ENCODE peak calls at places on chromosomes 2 and 18, in seven cellular contexts. One of them, this sample, is unnamed. For H3K27me3, the result is how much of the 10 kb centered on the place peaks cover.

GRCh38 chr18:23992941-23993280 is 21.6 kb upstream of the TTC39C start:
- DNase-seq in endodermal cell: no peak
- DNase-seq in tibial nerve: no peak
- DNase-seq in upper lobe of right lung: no peak
- DNase-seq in tibial artery: no peak
- DNase-seq in IMR-90: no peak
- DNase-seq in Panc1: no peak
- DNase-seq in this sample: no peak

GRCh38 chr18:6605115-6605869 is 124.2 kb upstream of the ARHGAP28 start:
- DNase-seq in endodermal cell: no peak
- DNase-seq in tibial nerve: no peak
- DNase-seq in upper lobe of right lung: no peak
- DNase-seq in tibial artery: no peak
- DNase-seq in IMR-90: peak
- DNase-seq in Panc1: no peak
- DNase-seq in this sample: no peak

GRCh38 chr18:54388203-54389142 is 30.8 kb downstream of the C18orf54 start:
- DNase-seq in endodermal cell: peak
- DNase-seq in tibial nerve: no peak
- DNase-seq in upper lobe of right lung: no peak
- DNase-seq in tibial artery: no peak
- DNase-seq in IMR-90: peak
- DNase-seq in Panc1: peak
- DNase-seq in this sample: no peak

GRCh38 chr2:164621761-164622105 is 451 bp upstream of the GRB14 start:
- DNase-seq in endodermal cell: peak
- DNase-seq in tibial nerve: no peak
- DNase-seq in upper lobe of right lung: no peak
- DNase-seq in tibial artery: no peak
- DNase-seq in IMR-90: no peak
- DNase-seq in Panc1: no peak
- DNase-seq in this sample: peak

GRCh38 chr18:78730564-78731422 is 248.8 kb upstream of the SALL3 start:
- DNase-seq in endodermal cell: peak
- DNase-seq in tibial nerve: no peak
- DNase-seq in upper lobe of right lung: no peak
- DNase-seq in tibial artery: peak
- DNase-seq in IMR-90: no peak
- DNase-seq in Panc1: no peak
- DNase-seq in this sample: no peak

GRCh38 chr18:62248313-62248712 is 61.3 kb downstream of the RELCH start:
- DNase-seq in endodermal cell: no peak
- DNase-seq in tibial nerve: no peak
- DNase-seq in upper lobe of right lung: no peak
- DNase-seq in tibial artery: no peak
- DNase-seq in IMR-90: no peak
- DNase-seq in Panc1: no peak
- DNase-seq in this sample: no peak

GRCh38 chr18:24628360-24628759 is 167.9 kb downstream of the HRH4 start:
- DNase-seq in endodermal cell: no peak
- DNase-seq in tibial nerve: no peak
- DNase-seq in upper lobe of right lung: no peak
- DNase-seq in tibial artery: no peak
- DNase-seq in IMR-90: peak
- DNase-seq in Panc1: no peak
- DNase-seq in this sample: no peak

GRCh38 chr2:52467189-52467588 is 1300.4 kb upstream of the CHAC2 start:
- DNase-seq in endodermal cell: no peak
- DNase-seq in tibial nerve: no peak
- DNase-seq in upper lobe of right lung: no peak
- DNase-seq in tibial artery: no peak
- DNase-seq in IMR-90: no peak
- DNase-seq in Panc1: no peak
- DNase-seq in this sample: no peak

GRCh38 chr2:109647636-109648035 is 33.5 kb downstream of the SOWAHC start:
- DNase-seq in endodermal cell: no peak
- DNase-seq in tibial nerve: no peak
- DNase-seq in upper lobe of right lung: no peak
- DNase-seq in tibial artery: peak
- DNase-seq in IMR-90: peak
- DNase-seq in Panc1: no peak
- DNase-seq in this sample: no peak

GRCh38 chr18:8300749-8301148 is 308.5 kb upstream of the RAB12 start:
- DNase-seq in endodermal cell: no peak
- DNase-seq in tibial nerve: no peak
- DNase-seq in upper lobe of right lung: no peak
- DNase-seq in tibial artery: no peak
- DNase-seq in IMR-90: peak
- DNase-seq in Panc1: no peak
- DNase-seq in this sample: no peak

GRCh38 chr2:217929757-217930707 is 72.8 kb downstream of the TNS1 start:
- DNase-seq in endodermal cell: no peak
- DNase-seq in tibial nerve: no peak
- DNase-seq in upper lobe of right lung: no peak
- DNase-seq in tibial artery: peak
- DNase-seq in IMR-90: peak
- DNase-seq in Panc1: no peak
- DNase-seq in this sample: no peak

GRCh38 chr2:61707984-61708852 is 145.6 kb downstream of the FAM161A start:
- DNase-seq in endodermal cell: no peak
- DNase-seq in tibial nerve: no peak
- DNase-seq in upper lobe of right lung: no peak
- DNase-seq in tibial artery: no peak
- DNase-seq in IMR-90: peak
- DNase-seq in Panc1: peak
- DNase-seq in this sample: no peak

GRCh38 chr2:228056706-228057105 is 124.8 kb downstream of the SPHKAP start:
- DNase-seq in endodermal cell: no peak
- DNase-seq in tibial nerve: no peak
- DNase-seq in upper lobe of right lung: no peak
- DNase-seq in tibial artery: no peak
- DNase-seq in IMR-90: no peak
- DNase-seq in Panc1: no peak
- DNase-seq in this sample: no peak

GRCh38 chr2:187547353-187547979 is 6.8 kb downstream of the TFPI start:
- DNase-seq in endodermal cell: peak
- DNase-seq in tibial nerve: peak
- DNase-seq in upper lobe of right lung: no peak
- DNase-seq in tibial artery: peak
- DNase-seq in IMR-90: peak
- DNase-seq in Panc1: no peak
- DNase-seq in this sample: no peak

GRCh38 chr2:84894758-84895520 is 10.5 kb upstream of the TMSB10 start:
- DNase-seq in endodermal cell: peak
- DNase-seq in tibial nerve: no peak
- DNase-seq in upper lobe of right lung: no peak
- DNase-seq in tibial artery: no peak
- DNase-seq in IMR-90: peak
- DNase-seq in Panc1: no peak
- DNase-seq in this sample: no peak

GRCh38 chr18:46577546-46577945 is 79.5 kb downstream of the LOXHD1 start:
- DNase-seq in endodermal cell: peak
- DNase-seq in tibial nerve: no peak
- DNase-seq in upper lobe of right lung: no peak
- DNase-seq in tibial artery: no peak
- DNase-seq in IMR-90: no peak
- DNase-seq in Panc1: no peak
- DNase-seq in this sample: no peak

GRCh38 chr2:96554293-96555145 is 18.0 kb downstream of the ARID5A start:
- DNase-seq in endodermal cell: peak
- DNase-seq in tibial nerve: peak
- DNase-seq in upper lobe of right lung: peak
- DNase-seq in tibial artery: peak
- DNase-seq in IMR-90: peak
- DNase-seq in Panc1: no peak
- DNase-seq in this sample: peak

GRCh38 chr2:3434654-3435053 is 55.2 kb downstream of the TRAPPC12 start:
- DNase-seq in endodermal cell: peak
- DNase-seq in tibial nerve: no peak
- DNase-seq in upper lobe of right lung: no peak
- DNase-seq in tibial artery: no peak
- DNase-seq in IMR-90: no peak
- DNase-seq in Panc1: no peak
- DNase-seq in this sample: no peak

GRCh38 chr2:101870444-101870843 is 121.3 kb upstream of the IL1R2 start:
- DNase-seq in endodermal cell: no peak
- DNase-seq in tibial nerve: no peak
- DNase-seq in upper lobe of right lung: no peak
- DNase-seq in tibial artery: no peak
- DNase-seq in IMR-90: no peak
- DNase-seq in Panc1: no peak
- DNase-seq in this sample: no peak

GRCh38 chr18:78779996-78780718 is 199.5 kb upstream of the SALL3 start:
- DNase-seq in endodermal cell: no peak
- DNase-seq in tibial nerve: no peak
- DNase-seq in upper lobe of right lung: no peak
- DNase-seq in tibial artery: peak
- DNase-seq in IMR-90: no peak
- DNase-seq in Panc1: no peak
- DNase-seq in this sample: no peak

GRCh38 chr2:111028720-111029119 is 92.0 kb upstream of the BCL2L11 start:
- DNase-seq in endodermal cell: no peak
- DNase-seq in tibial nerve: no peak
- DNase-seq in upper lobe of right lung: no peak
- DNase-seq in tibial artery: no peak
- DNase-seq in IMR-90: no peak
- DNase-seq in Panc1: no peak
- DNase-seq in this sample: no peak

GRCh38 chr2:230000118-230000841 is 68.4 kb downstream of the SLC16A14 start:
- DNase-seq in endodermal cell: no peak
- DNase-seq in tibial nerve: no peak
- DNase-seq in upper lobe of right lung: no peak
- DNase-seq in tibial artery: no peak
- DNase-seq in IMR-90: no peak
- DNase-seq in Panc1: no peak
- DNase-seq in this sample: no peak

GRCh38 chr2:60597346-60597745 is 43.9 kb upstream of the BCL11A start:
- DNase-seq in endodermal cell: no peak
- DNase-seq in tibial nerve: no peak
- DNase-seq in upper lobe of right lung: no peak
- DNase-seq in tibial artery: no peak
- DNase-seq in IMR-90: no peak
- DNase-seq in Panc1: no peak
- DNase-seq in this sample: no peak
- TF ChIP-seq CTCF in endodermal cell: no peak
- TF ChIP-seq CTCF in tibial nerve: no peak
- TF ChIP-seq CTCF in upper lobe of right lung: no peak
- TF ChIP-seq CTCF in tibial artery: no peak
- TF ChIP-seq CTCF in IMR-90: no peak
- TF ChIP-seq CTCF in Panc1: no peak
- TF ChIP-seq CTCF in this sample: no peak

GRCh38 chr18:36630917-36631316 is 197.9 kb downstream of the TPGS2 start:
- DNase-seq in endodermal cell: no peak
- DNase-seq in tibial nerve: no peak
- DNase-seq in upper lobe of right lung: no peak
- DNase-seq in tibial artery: no peak
- DNase-seq in IMR-90: no peak
- DNase-seq in Panc1: no peak
- DNase-seq in this sample: no peak

GRCh38 chr18:36627616-36628015 is 201.2 kb downstream of the TPGS2 start:
- DNase-seq in endodermal cell: no peak
- DNase-seq in tibial nerve: no peak
- DNase-seq in upper lobe of right lung: no peak
- DNase-seq in tibial artery: no peak
- DNase-seq in IMR-90: no peak
- DNase-seq in Panc1: no peak
- DNase-seq in this sample: no peak

GRCh38 chr18:36629836-36630235 is 199.0 kb downstream of the TPGS2 start:
- DNase-seq in endodermal cell: no peak
- DNase-seq in tibial nerve: no peak
- DNase-seq in upper lobe of right lung: no peak
- DNase-seq in tibial artery: no peak
- DNase-seq in IMR-90: no peak
- DNase-seq in Panc1: no peak
- DNase-seq in this sample: no peak

GRCh38 chr18:36628435-36629094 is 200.2 kb downstream of the TPGS2 start:
- DNase-seq in endodermal cell: no peak
- DNase-seq in tibial nerve: no peak
- DNase-seq in upper lobe of right lung: no peak
- DNase-seq in tibial artery: no peak
- DNase-seq in IMR-90: peak
- DNase-seq in Panc1: no peak
- DNase-seq in this sample: no peak

DNA sequence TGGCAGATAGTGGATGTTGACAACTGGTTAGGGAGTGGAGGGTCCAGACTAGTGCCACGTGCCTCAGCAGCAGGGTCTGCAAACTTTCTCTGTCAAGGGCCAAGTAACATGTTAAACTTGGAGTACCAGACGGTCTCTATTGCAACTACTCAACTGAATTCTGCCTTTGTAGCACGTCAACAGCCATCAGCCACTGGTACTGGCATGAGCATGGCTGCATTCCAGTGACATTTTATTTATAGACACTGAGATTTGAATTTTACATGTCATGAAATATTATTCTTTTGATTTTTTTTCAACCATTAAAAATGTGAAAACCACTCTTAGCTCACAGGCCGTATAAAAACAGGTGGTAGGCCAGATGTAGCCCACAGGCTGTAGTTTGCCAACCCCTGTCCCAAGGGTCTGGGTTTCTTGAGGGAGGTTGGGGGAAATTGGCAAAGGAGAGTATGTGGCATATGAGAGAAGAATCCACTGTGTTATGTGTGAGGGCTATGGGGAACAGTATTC is 199.7 kb downstream of the TPGS2 start:
- DNase-seq in endodermal cell: no peak
- DNase-seq in tibial nerve: no peak
- DNase-seq in upper lobe of right lung: no peak
- DNase-seq in tibial artery: peak
- DNase-seq in IMR-90: no peak
- DNase-seq in Panc1: no peak
- DNase-seq in this sample: no peak
- H3K27me3 ChIP-seq in endodermal cell: under half
- H3K27me3 ChIP-seq in tibial nerve: under half
- H3K27me3 ChIP-seq in upper lobe of right lung: under half
- H3K27me3 ChIP-seq in tibial artery: under half
- H3K27me3 ChIP-seq in IMR-90: under half
- H3K27me3 ChIP-seq in Panc1: under half
- H3K27me3 ChIP-seq in this sample: under half

GRCh38 chr2:199979398-199979797 is 24.0 kb downstream of the MAIP1 start:
- DNase-seq in endodermal cell: no peak
- DNase-seq in tibial nerve: no peak
- DNase-seq in upper lobe of right lung: no peak
- DNase-seq in tibial artery: no peak
- DNase-seq in IMR-90: no peak
- DNase-seq in Panc1: no peak
- DNase-seq in this sample: no peak
- H3K27ac ChIP-seq in endodermal cell: no peak
- H3K27ac ChIP-seq in tibial nerve: peak
- H3K27ac ChIP-seq in upper lobe of right lung: no peak
- H3K27ac ChIP-seq in tibial artery: no peak
- H3K27ac ChIP-seq in IMR-90: no peak
- H3K27ac ChIP-seq in Panc1: peak
- H3K27ac ChIP-seq in this sample: peak

DNA sequence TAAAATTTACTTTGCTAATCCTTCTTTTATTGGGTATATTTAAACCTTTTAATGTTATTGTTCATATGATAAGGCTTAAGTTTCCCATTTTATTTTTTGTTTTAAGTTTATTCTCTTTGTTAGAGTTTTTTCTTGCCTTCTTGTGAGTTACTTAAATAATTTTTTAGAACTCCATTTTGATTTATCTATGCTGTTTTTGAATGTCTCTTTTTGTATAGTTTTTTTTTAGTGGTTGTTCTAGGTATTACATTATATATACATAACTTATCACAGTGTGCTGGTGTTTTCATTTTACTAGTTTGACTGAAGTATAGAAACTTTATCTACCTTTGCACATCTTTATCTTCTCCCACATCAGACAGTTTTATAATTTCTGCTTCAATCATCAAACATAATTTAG is 49.4 kb upstream of the TGFA start:
- DNase-seq in endodermal cell: no peak
- DNase-seq in tibial nerve: no peak
- DNase-seq in upper lobe of right lung: no peak
- DNase-seq in tibial artery: no peak
- DNase-seq in IMR-90: no peak
- DNase-seq in Panc1: no peak
- DNase-seq in this sample: no peak
- TF ChIP-seq CTCF in endodermal cell: peak
- TF ChIP-seq CTCF in tibial nerve: no peak
- TF ChIP-seq CTCF in upper lobe of right lung: no peak
- TF ChIP-seq CTCF in tibial artery: no peak
- TF ChIP-seq CTCF in IMR-90: no peak
- TF ChIP-seq CTCF in Panc1: no peak
- TF ChIP-seq CTCF in this sample: peak

This sample was measured in dorsolateral prefrontal cortex.